ENCODE peak calls at places on chromosomes 11 and 22, in five cellular contexts. One of them, this sample, is unnamed.

GRCh38 chr11:118247041-118247440 is 5.1 kb downstream of the MPZL3 start:
- DNase-seq in HCEC 1CT: no peak
- DNase-seq in psoas muscle: no peak
- DNase-seq in stimulated activated CD4-positive, alpha-beta T cell treated with anti-CD3 and anti-CD28 coated beads, Interleukin-12 subunit alpha, Interleukin-12 subunit beta, amount 100 ng/mL, for 24 hours: no peak
- DNase-seq in NCI-H187: no peak
- DNase-seq in this sample: no peak

GRCh38 chr11:127275771-127276170 is 275.2 kb upstream of the KIRREL3 start:
- DNase-seq in HCEC 1CT: no peak
- DNase-seq in psoas muscle: no peak
- DNase-seq in stimulated activated CD4-positive, alpha-beta T cell treated with anti-CD3 and anti-CD28 coated beads, Interleukin-12 subunit alpha, Interleukin-12 subunit beta, amount 100 ng/mL, for 24 hours: no peak
- DNase-seq in NCI-H187: no peak
- DNase-seq in this sample: no peak

GRCh38 chr22:23370251-23370650 is 189.9 kb downstream of the BCR start:
- DNase-seq in HCEC 1CT: no peak
- DNase-seq in psoas muscle: no peak
- DNase-seq in stimulated activated CD4-positive, alpha-beta T cell treated with anti-CD3 and anti-CD28 coated beads, Interleukin-12 subunit alpha, Interleukin-12 subunit beta, amount 100 ng/mL, for 24 hours: no peak
- DNase-seq in NCI-H187: no peak
- DNase-seq in this sample: no peak

GRCh38 chr22:22666307-22667091 is 22.1 kb downstream of the GGTLC2 start:
- DNase-seq in HCEC 1CT: peak
- DNase-seq in psoas muscle: no peak
- DNase-seq in stimulated activated CD4-positive, alpha-beta T cell treated with anti-CD3 and anti-CD28 coated beads, Interleukin-12 subunit alpha, Interleukin-12 subunit beta, amount 100 ng/mL, for 24 hours: no peak
- DNase-seq in NCI-H187: no peak
- DNase-seq in this sample: no peak

GRCh38 chr11:119381186-119381988 is at the start of gene USP2:
- DNase-seq in HCEC 1CT: peak
- DNase-seq in psoas muscle: peak
- DNase-seq in stimulated activated CD4-positive, alpha-beta T cell treated with anti-CD3 and anti-CD28 coated beads, Interleukin-12 subunit alpha, Interleukin-12 subunit beta, amount 100 ng/mL, for 24 hours: peak
- DNase-seq in NCI-H187: peak
- DNase-seq in this sample: peak

GRCh38 chr22:41367039-41367679 is 14.6 kb upstream of the TEF start:
- DNase-seq in HCEC 1CT: peak
- DNase-seq in psoas muscle: peak
- DNase-seq in stimulated activated CD4-positive, alpha-beta T cell treated with anti-CD3 and anti-CD28 coated beads, Interleukin-12 subunit alpha, Interleukin-12 subunit beta, amount 100 ng/mL, for 24 hours: no peak
- DNase-seq in NCI-H187: peak
- DNase-seq in this sample: peak

GRCh38 chr11:12840871-12841516 is 166.8 kb downstream of the TEAD1 start:
- DNase-seq in HCEC 1CT: peak
- DNase-seq in psoas muscle: no peak
- DNase-seq in stimulated activated CD4-positive, alpha-beta T cell treated with anti-CD3 and anti-CD28 coated beads, Interleukin-12 subunit alpha, Interleukin-12 subunit beta, amount 100 ng/mL, for 24 hours: no peak
- DNase-seq in NCI-H187: no peak
- DNase-seq in this sample: no peak

GRCh38 chr11:32005786-32006406 is 85.0 kb upstream of the RCN1 start:
- DNase-seq in HCEC 1CT: peak
- DNase-seq in psoas muscle: no peak
- DNase-seq in stimulated activated CD4-positive, alpha-beta T cell treated with anti-CD3 and anti-CD28 coated beads, Interleukin-12 subunit alpha, Interleukin-12 subunit beta, amount 100 ng/mL, for 24 hours: no peak
- DNase-seq in NCI-H187: no peak
- DNase-seq in this sample: no peak

GRCh38 chr11:30107899-30108298 is 91.1 kb upstream of the KCNA4 start:
- DNase-seq in HCEC 1CT: no peak
- DNase-seq in psoas muscle: no peak
- DNase-seq in stimulated activated CD4-positive, alpha-beta T cell treated with anti-CD3 and anti-CD28 coated beads, Interleukin-12 subunit alpha, Interleukin-12 subunit beta, amount 100 ng/mL, for 24 hours: no peak
- DNase-seq in NCI-H187: no peak
- DNase-seq in this sample: no peak

GRCh38 chr11:117717485-117718314 is 79.3 kb downstream of the DSCAML1 start:
- DNase-seq in HCEC 1CT: no peak
- DNase-seq in psoas muscle: no peak
- DNase-seq in stimulated activated CD4-positive, alpha-beta T cell treated with anti-CD3 and anti-CD28 coated beads, Interleukin-12 subunit alpha, Interleukin-12 subunit beta, amount 100 ng/mL, for 24 hours: no peak
- DNase-seq in NCI-H187: peak
- DNase-seq in this sample: peak

GRCh38 chr11:35304393-35304790 is 115.0 kb downstream of the SLC1A2 start:
- DNase-seq in HCEC 1CT: peak
- DNase-seq in psoas muscle: no peak
- DNase-seq in stimulated activated CD4-positive, alpha-beta T cell treated with anti-CD3 and anti-CD28 coated beads, Interleukin-12 subunit alpha, Interleukin-12 subunit beta, amount 100 ng/mL, for 24 hours: no peak
- DNase-seq in NCI-H187: no peak
- DNase-seq in this sample: no peak

GRCh38 chr11:11230802-11231562 is 122.1 kb downstream of the CSNK2A3 start:
- DNase-seq in HCEC 1CT: no peak
- DNase-seq in psoas muscle: no peak
- DNase-seq in stimulated activated CD4-positive, alpha-beta T cell treated with anti-CD3 and anti-CD28 coated beads, Interleukin-12 subunit alpha, Interleukin-12 subunit beta, amount 100 ng/mL, for 24 hours: no peak
- DNase-seq in NCI-H187: no peak
- DNase-seq in this sample: no peak

GRCh38 chr11:69321877-69322350 is 28.0 kb downstream of the MYEOV start:
- DNase-seq in HCEC 1CT: peak
- DNase-seq in psoas muscle: no peak
- DNase-seq in stimulated activated CD4-positive, alpha-beta T cell treated with anti-CD3 and anti-CD28 coated beads, Interleukin-12 subunit alpha, Interleukin-12 subunit beta, amount 100 ng/mL, for 24 hours: no peak
- DNase-seq in NCI-H187: no peak
- DNase-seq in this sample: no peak

GRCh38 chr11:11996321-11997174 is 11.9 kb downstream of the DKK3 start:
- DNase-seq in HCEC 1CT: no peak
- DNase-seq in psoas muscle: no peak
- DNase-seq in stimulated activated CD4-positive, alpha-beta T cell treated with anti-CD3 and anti-CD28 coated beads, Interleukin-12 subunit alpha, Interleukin-12 subunit beta, amount 100 ng/mL, for 24 hours: no peak
- DNase-seq in NCI-H187: no peak
- DNase-seq in this sample: no peak

GRCh38 chr11:83249972-83250593 is 36.1 kb downstream of the CCDC90B start:
- DNase-seq in HCEC 1CT: peak
- DNase-seq in psoas muscle: no peak
- DNase-seq in stimulated activated CD4-positive, alpha-beta T cell treated with anti-CD3 and anti-CD28 coated beads, Interleukin-12 subunit alpha, Interleukin-12 subunit beta, amount 100 ng/mL, for 24 hours: no peak
- DNase-seq in NCI-H187: no peak
- DNase-seq in this sample: peak

GRCh38 chr11:45083544-45084087 is 62.8 kb upstream of the PRDM11 start:
- DNase-seq in HCEC 1CT: no peak
- DNase-seq in psoas muscle: no peak
- DNase-seq in stimulated activated CD4-positive, alpha-beta T cell treated with anti-CD3 and anti-CD28 coated beads, Interleukin-12 subunit alpha, Interleukin-12 subunit beta, amount 100 ng/mL, for 24 hours: no peak
- DNase-seq in NCI-H187: no peak
- DNase-seq in this sample: no peak

GRCh38 chr11:84261707-84262106 is 975.5 kb upstream of the CCDC90B start:
- DNase-seq in HCEC 1CT: no peak
- DNase-seq in psoas muscle: no peak
- DNase-seq in stimulated activated CD4-positive, alpha-beta T cell treated with anti-CD3 and anti-CD28 coated beads, Interleukin-12 subunit alpha, Interleukin-12 subunit beta, amount 100 ng/mL, for 24 hours: no peak
- DNase-seq in NCI-H187: no peak
- DNase-seq in this sample: no peak

GRCh38 chr11:38014405-38014804 is 1416.4 kb upstream of the RAG2 start:
- DNase-seq in HCEC 1CT: no peak
- DNase-seq in psoas muscle: no peak
- DNase-seq in stimulated activated CD4-positive, alpha-beta T cell treated with anti-CD3 and anti-CD28 coated beads, Interleukin-12 subunit alpha, Interleukin-12 subunit beta, amount 100 ng/mL, for 24 hours: no peak
- DNase-seq in NCI-H187: no peak
- DNase-seq in this sample: no peak

GRCh38 chr22:39556970-39557811 is 13.4 kb upstream of the CACNA1I start:
- DNase-seq in HCEC 1CT: no peak
- DNase-seq in psoas muscle: no peak
- DNase-seq in stimulated activated CD4-positive, alpha-beta T cell treated with anti-CD3 and anti-CD28 coated beads, Interleukin-12 subunit alpha, Interleukin-12 subunit beta, amount 100 ng/mL, for 24 hours: peak
- DNase-seq in NCI-H187: no peak
- DNase-seq in this sample: no peak

GRCh38 chr11:24496728-24497396 is at the start of gene LUZP2:
- DNase-seq in HCEC 1CT: peak
- DNase-seq in psoas muscle: peak
- DNase-seq in stimulated activated CD4-positive, alpha-beta T cell treated with anti-CD3 and anti-CD28 coated beads, Interleukin-12 subunit alpha, Interleukin-12 subunit beta, amount 100 ng/mL, for 24 hours: no peak
- DNase-seq in NCI-H187: peak
- DNase-seq in this sample: peak

GRCh38 chr11:114178656-114179055 is 117.5 kb upstream of the NNMT start:
- DNase-seq in HCEC 1CT: no peak
- DNase-seq in psoas muscle: peak
- DNase-seq in stimulated activated CD4-positive, alpha-beta T cell treated with anti-CD3 and anti-CD28 coated beads, Interleukin-12 subunit alpha, Interleukin-12 subunit beta, amount 100 ng/mL, for 24 hours: no peak
- DNase-seq in NCI-H187: no peak
- DNase-seq in this sample: no peak

GRCh38 chr11:105229257-105229656 is 89.7 kb upstream of the CARD18 start:
- DNase-seq in HCEC 1CT: peak
- DNase-seq in psoas muscle: no peak
- DNase-seq in stimulated activated CD4-positive, alpha-beta T cell treated with anti-CD3 and anti-CD28 coated beads, Interleukin-12 subunit alpha, Interleukin-12 subunit beta, amount 100 ng/mL, for 24 hours: no peak
- DNase-seq in NCI-H187: no peak
- DNase-seq in this sample: no peak

GRCh38 chr11:128904872-128905344 is 13.8 kb downstream of the KCNJ5 start:
- DNase-seq in HCEC 1CT: no peak
- DNase-seq in psoas muscle: peak
- DNase-seq in stimulated activated CD4-positive, alpha-beta T cell treated with anti-CD3 and anti-CD28 coated beads, Interleukin-12 subunit alpha, Interleukin-12 subunit beta, amount 100 ng/mL, for 24 hours: no peak
- DNase-seq in NCI-H187: no peak
- DNase-seq in this sample: no peak

GRCh38 chr22:30859714-30860095 is 108.9 kb downstream of the MORC2 start:
- DNase-seq in HCEC 1CT: no peak
- DNase-seq in psoas muscle: no peak
- DNase-seq in stimulated activated CD4-positive, alpha-beta T cell treated with anti-CD3 and anti-CD28 coated beads, Interleukin-12 subunit alpha, Interleukin-12 subunit beta, amount 100 ng/mL, for 24 hours: no peak
- DNase-seq in NCI-H187: no peak
- DNase-seq in this sample: no peak

GRCh38 chr11:15622231-15622890 is 507.6 kb downstream of the INSC start:
- DNase-seq in HCEC 1CT: no peak
- DNase-seq in psoas muscle: no peak
- DNase-seq in stimulated activated CD4-positive, alpha-beta T cell treated with anti-CD3 and anti-CD28 coated beads, Interleukin-12 subunit alpha, Interleukin-12 subunit beta, amount 100 ng/mL, for 24 hours: no peak
- DNase-seq in NCI-H187: no peak
- DNase-seq in this sample: no peak

GRCh38 chr11:132037467-132037862 is 667.0 kb downstream of the NTM start:
- DNase-seq in HCEC 1CT: no peak
- DNase-seq in psoas muscle: no peak
- DNase-seq in stimulated activated CD4-positive, alpha-beta T cell treated with anti-CD3 and anti-CD28 coated beads, Interleukin-12 subunit alpha, Interleukin-12 subunit beta, amount 100 ng/mL, for 24 hours: no peak
- DNase-seq in NCI-H187: no peak
- DNase-seq in this sample: no peak

GRCh38 chr11:130462101-130462885 is 13.8 kb downstream of the ADAMTS15 start:
- DNase-seq in HCEC 1CT: no peak
- DNase-seq in psoas muscle: no peak
- DNase-seq in stimulated activated CD4-positive, alpha-beta T cell treated with anti-CD3 and anti-CD28 coated beads, Interleukin-12 subunit alpha, Interleukin-12 subunit beta, amount 100 ng/mL, for 24 hours: no peak
- DNase-seq in NCI-H187: no peak
- DNase-seq in this sample: no peak

GRCh38 chr11:65917434-65918210 is 1.2 kb downstream of the C11orf68 start:
- DNase-seq in HCEC 1CT: no peak
- DNase-seq in psoas muscle: peak
- DNase-seq in stimulated activated CD4-positive, alpha-beta T cell treated with anti-CD3 and anti-CD28 coated beads, Interleukin-12 subunit alpha, Interleukin-12 subunit beta, amount 100 ng/mL, for 24 hours: no peak
- DNase-seq in NCI-H187: no peak
- DNase-seq in this sample: no peak

This sample was measured in globus pallidus.